ENCODE peak calls at places on chromosome 10, in six cellular contexts. Z, Q, Y, S, V and T are unnamed samples. For H3K27me3, the result is how much of the 10 kb centered on the place peaks cover.

GRCh38 chr10:102476466-102477141 is 25.3 kb upstream of the C10orf95 start:
- DNase-seq in S (no peak), Q (no peak), V (peak), Y (no peak), Z (no peak), T (peak)

GRCh38 chr10:91144961-91145360 is 75.5 kb upstream of the PCGF5 start:
- DNase-seq in V (no peak), S (no peak), Z (no peak), Q (no peak), Y (no peak), T (no peak)

GRCh38 chr10:43816351-43817321 is 168.0 kb upstream of the ZNF32 start:
- DNase-seq in Z (peak), Q (peak), V (no peak), Y (no peak), S (no peak), T (peak)

GRCh38 chr10:71124921-71125748 is 87.2 kb upstream of the UNC5B start:
- DNase-seq in S (no peak), V (no peak), Z (no peak), Y (no peak), Q (no peak), T (peak)

GRCh38 chr10:125064681-125065492 is 95.5 kb downstream of the CTBP2 start:
- DNase-seq in Q (no peak), Y (peak), S (no peak), V (peak), Z (peak), T (peak)

GRCh38 chr10:118725784-118726507 is 28.8 kb downstream of the CACUL1 start:
- DNase-seq in Y (no peak), V (no peak), Q (no peak), Z (peak), S (no peak), T (no peak)

GRCh38 chr10:8586504-8586903 is 532.0 kb downstream of the GATA3 start:
- DNase-seq in S (no peak), V (no peak), Y (no peak), Z (no peak), Q (no peak), T (no peak)

GRCh38 chr10:71025535-71025934 is 137.2 kb upstream of the PCBD1 start:
- DNase-seq in Z (no peak), Y (peak), V (no peak), Q (no peak), S (no peak), T (no peak)

GRCh38 chr10:68871731-68872342 is 29.3 kb upstream of the DDX50 start:
- DNase-seq in Q (no peak), S (peak), Y (no peak), V (no peak), Z (peak), T (no peak)

GRCh38 chr10:30155401-30155800 is 96.0 kb upstream of the JCAD start:
- DNase-seq in S (no peak), Q (no peak), Y (no peak), V (no peak), Z (no peak), T (no peak)

GRCh38 chr10:130440494-130440893 is 304.3 kb downstream of the GLRX3 start:
- DNase-seq in S (no peak), V (no peak), Z (no peak), Y (no peak), Q (no peak), T (no peak)

GRCh38 chr10:102426803-102427287 is 5.5 kb downstream of the CUEDC2 start:
- DNase-seq in Q (no peak), Y (no peak), S (no peak), V (no peak), Z (no peak), T (peak)

GRCh38 chr10:111117528-111118277 is 40.9 kb downstream of the ADRA2A start:
- DNase-seq in Y (no peak), S (no peak), V (no peak), Q (no peak), Z (no peak), T (no peak)

GRCh38 chr10:5975641-5976473 is 1.5 kb downstream of the IL15RA start:
- DNase-seq in S (no peak), Z (no peak), Y (no peak), V (no peak), Q (peak), T (peak)

GRCh38 chr10:125024496-125025234 is 82.7 kb downstream of the ZRANB1 start:
- DNase-seq in V (peak), S (no peak), Z (no peak), Y (no peak), Q (no peak), T (no peak)

GRCh38 chr10:49419005-49419404 is 23.1 kb upstream of the DRGX start:
- DNase-seq in Z (no peak), S (no peak), Q (no peak), V (no peak), Y (peak), T (no peak)

GRCh38 chr10:132570771-132571564 is 33.4 kb downstream of the INPP5A start:
- DNase-seq in Z (no peak), V (peak), S (no peak), Y (peak), Q (peak), T (no peak)

GRCh38 chr10:104253576-104254410 is 899 bp upstream of the GSTO1 start:
- DNase-seq in V (no peak), Z (no peak), Q (no peak), Y (no peak), S (no peak), T (no peak)

GRCh38 chr10:14669576-14669975 is 105.1 kb downstream of the FAM107B start:
- DNase-seq in Z (no peak), V (no peak), Q (no peak), S (no peak), Y (no peak), T (no peak)

GRCh38 chr10:46106410-46107255 is 60.6 kb upstream of the MSMB start:
- DNase-seq in V (peak), Y (peak), Z (no peak), S (peak), Q (peak), T (peak)

GRCh38 chr10:35335718-35336083 is 608 bp upstream of the CCNY start:
- DNase-seq in Q (no peak), V (peak), Z (no peak), S (no peak), Y (no peak), T (no peak)

GRCh38 chr10:73625004-73625883 is 16.0 kb downstream of the MYOZ1 start:
- DNase-seq in V (no peak), Q (no peak), Z (no peak), Y (peak), S (peak), T (peak)

GRCh38 chr10:101301111-101301731 is 52.7 kb upstream of the BTRC start:
- DNase-seq in Z (no peak), Q (peak), S (no peak), Y (peak), V (peak), T (peak)

GRCh38 chr10:61617586-61617985 is 45.1 kb upstream of the CABCOCO1 start:
- DNase-seq in Q (no peak), Z (no peak), S (no peak), V (no peak), Y (no peak), T (no peak)

GRCh38 chr10:97850446-97850845 is 803 bp downstream of the GOLGA7B start:
- DNase-seq in Z (no peak), S (peak), V (no peak), Q (no peak), Y (no peak), T (peak)

GRCh38 chr10:22345301-22346086 is at the start of gene SPAG6:
- DNase-seq in V (peak), Q (peak), S (peak), Y (no peak), Z (no peak), T (no peak)

GRCh38 chr10:18404530-18404929 is 246.9 kb downstream of the NSUN6 start:
- DNase-seq in Z (no peak), Y (no peak), S (no peak), Q (no peak), V (no peak), T (peak)

GRCh38 chr10:28211759-28212158 is 91.1 kb downstream of the MPP7 start:
- DNase-seq in V (no peak), Q (no peak), S (no peak), Y (no peak), Z (no peak), T (no peak)

GRCh38 chr10:8092428-8092827 is 37.9 kb downstream of the GATA3 start:
- DNase-seq in Z (no peak), Y (no peak), S (no peak), Q (no peak), V (no peak), T (no peak)

GRCh38 chr10:129933456-129934092 is 30.5 kb downstream of the EBF3 start:
- DNase-seq in Y (no peak), Q (no peak), V (peak), S (no peak), Z (no peak), T (peak)

GRCh38 chr10:7756360-7756992 is 31.3 kb downstream of the KIN start:
- DNase-seq in Z (no peak), Y (peak), Q (peak), V (no peak), S (no peak), T (no peak)

GRCh38 chr10:21314234-21314633 is 211.2 kb downstream of the SKIDA1 start:
- DNase-seq in Q (no peak), Y (no peak), V (no peak), S (peak), Z (no peak), T (no peak)

GRCh38 chr10:22427890-22428571 is 82.7 kb downstream of the SPAG6 start:
- DNase-seq in S (no peak), Y (peak), V (no peak), Z (peak), Q (no peak), T (peak)

GRCh38 chr10:13815766-13816165 is 229.0 kb downstream of the PRPF18 start:
- DNase-seq in Y (no peak), Z (no peak), Q (no peak), S (no peak), V (no peak), T (peak)

GRCh38 chr10:3231951-3232730 is 59.6 kb upstream of the PITRM1 start:
- DNase-seq in Y (no peak), V (no peak), Z (no peak), Q (no peak), S (no peak), T (peak)

GRCh38 chr10:119061926-119062325 is 18.7 kb downstream of the EIF3A start:
- DNase-seq in Y (no peak), V (no peak), Z (no peak), Q (no peak), S (no peak), T (no peak)

GRCh38 chr10:124646483-124647352 is 97.5 kb downstream of the FAM53B start:
- DNase-seq in S (no peak), V (peak), Y (peak), Q (peak), Z (peak), T (peak)

GRCh38 chr10:101446071-101446470 is 92.1 kb downstream of the BTRC start:
- DNase-seq in Z (no peak), V (no peak), Q (no peak), Y (no peak), S (no peak), T (no peak)

GRCh38 chr10:683448-684071 is 5.9 kb downstream of the DIP2C start:
- DNase-seq in Q (no peak), V (peak), Y (no peak), Z (peak), S (no peak), T (peak)

GRCh38 chr10:33334170-33334838 is at the start of gene NRP1:
- DNase-seq in V (peak), Q (no peak), S (peak), Z (no peak), Y (peak), T (peak)
- H3K27me3 ChIP-seq in V (under half), Q (under half), S (under half), Z (under half), Y (under half), T (under half)

GRCh38 chr10:57628592-57629284 is 639.0 kb downstream of the IPMK start:
- DNase-seq in V (no peak), Q (no peak), Y (no peak), S (no peak), Z (no peak), T (no peak)
- H3K27me3 ChIP-seq in V (under half), Q (under half), Y (under half), S (under half), Z (under half), T (under half)

GRCh38 chr10:80737209-80737608 is 199.5 kb downstream of the SH2D4B start:
- DNase-seq in Z (no peak), Q (no peak), V (no peak), S (no peak), Y (no peak), T (no peak)
- H3K27me3 ChIP-seq in Z (under half), Q (under half), V (under half), S (under half), Y (under half), T (under half)

DNA sequence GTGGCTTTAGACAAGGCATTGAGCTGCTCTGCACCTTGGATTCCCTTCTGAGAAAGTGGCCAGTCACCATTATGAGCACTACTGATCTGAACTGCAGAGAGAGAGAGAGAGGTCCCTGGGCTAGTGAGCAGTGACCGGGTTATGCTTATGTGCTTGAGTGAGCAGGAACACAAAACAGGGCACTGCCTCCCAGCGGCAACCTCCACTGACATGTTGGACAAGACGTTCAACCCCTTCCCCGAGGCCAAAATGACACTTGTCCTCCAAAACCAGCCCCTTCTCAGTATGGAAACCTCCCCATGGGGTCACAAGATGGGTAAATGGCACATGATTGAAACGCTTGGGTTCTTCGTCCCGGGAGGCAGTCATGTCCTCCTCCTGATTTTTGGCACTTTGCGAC is 339.4 kb upstream of the ZMIZ1 start:
- DNase-seq in S (no peak), V (no peak), Y (no peak), Q (no peak), Z (no peak), T (no peak)
- H3K27me3 ChIP-seq in S (under half), V (under half), Y (under half), Q (under half), Z (under half), T (half or more)

DNA sequence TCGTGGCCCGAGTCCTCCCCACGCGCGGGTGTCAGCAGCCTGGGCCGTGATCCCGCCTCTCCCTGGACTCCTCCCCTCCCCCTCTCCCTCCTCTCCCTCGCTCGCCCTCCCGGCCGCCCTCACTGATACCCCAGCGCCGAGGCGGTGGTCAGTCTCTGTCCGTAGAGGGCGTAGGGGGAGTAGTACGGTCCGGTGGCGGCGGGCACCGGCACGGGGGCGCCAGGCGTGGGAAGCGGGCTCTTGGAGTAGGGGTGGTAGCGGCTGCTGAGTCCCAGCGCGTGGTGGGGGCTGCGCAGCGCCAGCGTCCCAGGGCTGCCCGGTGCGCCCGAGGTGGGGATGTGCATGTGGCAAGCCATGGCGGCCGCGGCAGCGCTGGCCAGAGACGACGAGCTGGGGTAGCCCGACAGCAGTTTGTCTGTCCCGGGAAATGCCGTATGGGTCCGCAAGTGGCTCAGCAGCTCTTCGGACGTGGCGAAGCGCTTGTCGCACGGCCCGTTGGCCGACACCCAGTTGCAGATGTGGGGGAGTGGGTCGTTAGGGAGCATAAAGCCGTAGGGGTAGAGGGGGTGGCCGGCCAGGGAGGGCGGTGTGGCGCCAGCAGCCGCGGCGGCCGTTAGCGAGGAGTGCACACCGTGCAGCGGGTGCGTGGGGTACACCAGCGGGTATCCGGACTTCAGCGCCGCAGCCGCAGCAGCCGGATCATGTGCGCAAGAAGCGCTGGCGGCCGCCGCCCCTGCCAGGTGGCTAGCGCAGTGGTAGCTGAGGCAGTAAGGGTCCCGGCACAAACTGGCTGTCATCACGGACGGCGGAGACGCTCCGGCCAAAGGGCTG is 2.7 kb downstream of the ZNF503 start:
- DNase-seq in S (peak), Z (no peak), Q (peak), Y (no peak), V (peak), T (peak)
- H3K27me3 ChIP-seq in S (under half), Z (under half), Q (under half), Y (under half), V (under half), T (under half)

GRCh38 chr10:89550509-89550908 is 15.1 kb upstream of the SLC16A12 start:
- DNase-seq in Q (peak), V (no peak), Z (no peak), Y (no peak), S (no peak), T (no peak)
- H3K27me3 ChIP-seq in Q (under half), V (under half), Z (under half), Y (under half), S (under half), T (under half)

DNA sequence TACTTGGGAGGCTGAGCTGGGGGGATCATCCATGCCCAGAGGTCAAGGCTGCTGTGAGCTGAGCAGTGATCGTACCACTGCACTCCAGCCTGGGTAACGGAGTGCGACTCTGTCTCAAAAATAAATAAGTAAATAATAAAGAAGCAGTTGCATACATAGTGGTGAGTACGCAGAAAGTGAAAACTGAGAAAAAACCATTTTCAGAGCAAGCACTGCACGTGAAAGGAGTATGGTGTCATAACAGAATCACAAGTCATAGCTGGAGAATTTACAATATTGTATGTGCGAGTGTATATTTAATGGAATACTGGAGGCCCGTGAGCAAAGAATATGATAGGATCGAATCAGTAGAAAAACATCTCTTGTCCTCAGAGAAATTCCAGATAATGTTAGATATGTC is 22.3 kb downstream of the KIAA1217 start:
- DNase-seq in Y (no peak), V (no peak), Q (no peak), S (no peak), Z (no peak), T (no peak)
- H3K27me3 ChIP-seq in Y (under half), V (under half), Q (under half), S (under half), Z (under half), T (under half)

DNA sequence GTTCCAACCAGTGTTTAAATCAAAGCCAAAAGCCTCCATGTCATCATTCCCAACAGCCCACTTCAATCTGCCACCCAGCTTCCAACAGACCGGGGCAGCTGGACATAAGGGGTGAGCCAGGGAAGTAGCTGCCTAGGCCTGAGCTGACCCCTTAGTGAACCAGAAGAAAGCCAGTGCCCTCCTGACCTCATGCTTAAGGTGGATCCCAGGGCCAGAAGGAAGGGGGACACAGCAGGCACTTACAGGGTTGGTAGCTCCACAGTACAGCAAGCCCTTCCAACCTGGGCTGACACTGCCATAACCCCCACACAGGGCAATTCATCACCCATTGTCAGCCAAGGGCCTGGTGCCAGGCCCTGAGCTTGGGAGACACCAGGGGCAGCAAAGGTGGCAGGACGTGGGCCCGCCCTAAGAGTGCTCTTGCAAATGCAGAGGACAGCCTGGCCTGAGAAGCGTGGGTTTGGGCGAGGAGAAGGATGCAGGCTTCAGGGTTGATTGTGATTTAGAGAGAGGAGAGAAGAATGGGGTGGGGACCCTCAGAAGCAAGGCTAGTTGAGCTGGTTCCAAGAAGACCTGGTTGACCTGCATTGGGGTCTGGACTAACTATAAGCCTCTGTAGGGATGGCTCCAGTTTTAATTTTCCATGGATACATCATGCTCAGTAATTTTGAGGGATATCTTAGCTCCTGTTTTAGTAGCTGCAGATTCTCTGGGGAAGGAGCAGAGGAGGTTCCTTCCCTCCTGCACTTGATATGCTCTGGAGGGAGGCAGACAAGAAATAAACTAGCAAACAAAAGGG is 3.1 kb upstream of the CYP26A1 start:
- DNase-seq in Y (no peak), Z (no peak), S (no peak), V (no peak), Q (no peak), T (peak)
- H3K27me3 ChIP-seq in Y (under half), Z (half or more), S (half or more), V (under half), Q (half or more), T (half or more)

DNA sequence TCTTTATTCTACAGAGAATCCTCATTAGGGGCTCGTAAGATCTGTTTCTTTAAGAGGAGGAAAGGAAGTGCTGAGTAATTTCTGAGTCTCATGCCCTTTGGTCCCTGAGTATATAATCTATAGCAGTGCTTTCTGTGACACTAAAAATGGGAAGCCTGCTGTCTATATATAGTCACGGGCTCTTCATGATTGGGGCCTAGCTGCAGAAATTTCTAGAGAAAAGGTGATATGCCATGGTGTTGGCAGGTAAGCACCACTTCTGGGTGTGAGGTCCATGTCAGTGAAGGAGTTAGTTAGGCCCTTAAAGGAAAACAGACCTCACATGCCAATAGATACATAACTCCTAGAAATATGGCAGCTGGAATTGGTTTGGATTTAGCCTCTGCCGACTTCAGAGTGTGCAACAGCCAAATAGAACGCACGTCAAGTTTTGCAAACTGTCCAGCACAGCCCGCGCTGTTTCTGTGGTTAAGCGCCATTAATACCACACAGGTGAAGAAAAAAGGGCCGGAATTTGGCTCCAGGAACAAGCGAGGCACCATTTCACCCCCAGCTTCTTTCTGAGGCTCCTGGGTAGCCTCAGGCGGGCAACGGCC is 123.2 kb downstream of the TACC2 start:
- DNase-seq in Y (no peak), V (no peak), Q (no peak), S (no peak), Z (no peak), T (peak)
- H3K27me3 ChIP-seq in Y (under half), V (under half), Q (under half), S (under half), Z (under half), T (under half)